ENCODE peak calls at places on chromosomes 7 and 10, in four cellular contexts. U is naive thymus-derived CD4-positive, alpha-beta T cell; Q is GM23338; G is NB4. L is an unnamed sample.

GRCh38 chr10:21336476-21337170 is 188.9 kb downstream of the SKIDA1 start:
- DNase-seq in G (peak; percentile 52), U (no peak), Q (peak; percentile 85), L (peak; percentile 34)

GRCh38 chr7:52254396-52255025 is 780.9 kb upstream of the POM121L12 start:
- DNase-seq in G (no peak), U (no peak), Q (no peak), L (no peak)

GRCh38 chr7:22732556-22733126 is 5.6 kb downstream of the IL6 start:
- DNase-seq in Q (peak; percentile 34), U (no peak), G (no peak), L (no peak)

GRCh38 chr10:49798275-49798674 is 36.2 kb upstream of the OGDHL start:
- DNase-seq in G (no peak), U (no peak), Q (no peak), L (no peak)

GRCh38 chr7:124723012-124723411 is 42.6 kb downstream of the GPR37 start:
- DNase-seq in U (no peak), Q (no peak), G (no peak), L (no peak)

GRCh38 chr7:371779-372545 is 82.0 kb downstream of the FOXL3 start:
- DNase-seq in U (peak; percentile 6), Q (no peak), G (peak; percentile 29), L (no peak)

GRCh38 chr7:77353911-77354310 is 62.2 kb downstream of the GSAP start:
- DNase-seq in G (no peak), U (no peak), Q (no peak), L (no peak)

GRCh38 chr7:16646427-16647081 is 573 bp downstream of the BZW2 start:
- DNase-seq in Q (no peak), G (peak; percentile 56), U (no peak), L (no peak)

GRCh38 chr10:71975891-71976725 is 11.9 kb downstream of the CHST3 start:
- DNase-seq in Q (no peak), G (peak; percentile 31), U (no peak), L (no peak)

GRCh38 chr7:45921381-45921698 is 268 bp upstream of the IGFBP3 start:
- DNase-seq in Q (no peak), U (no peak), G (no peak), L (no peak)

GRCh38 chr7:155576416-155576815 is 30.1 kb upstream of the CNPY1 start:
- DNase-seq in G (no peak), U (no peak), Q (no peak), L (no peak)

GRCh38 chr7:95609277-95609971 is 13.1 kb upstream of the PDK4 start:
- DNase-seq in U (no peak), Q (no peak), G (no peak), L (no peak)
- H3K4me3 ChIP-seq in U (no peak overlapping the region), Q (no peak overlapping the region), G (peak overlapping the region; percentile 26), L (no peak overlapping the region)

GRCh38 chr10:13890617-13891541 is 304.1 kb downstream of the PRPF18 start:
- DNase-seq in U (no peak), G (no peak), Q (peak; percentile 60), L (peak; percentile 62)

GRCh38 chr10:13892871-13893270 is 306.1 kb downstream of the PRPF18 start:
- DNase-seq in G (no peak), Q (no peak), U (no peak), L (no peak)

GRCh38 chr10:13893926-13894325 is 307.2 kb downstream of the PRPF18 start:
- DNase-seq in U (no peak), Q (peak; percentile 44), G (no peak), L (no peak)

GRCh38 chr10:13890233-13890616 is 303.5 kb downstream of the PRPF18 start:
- DNase-seq in U (no peak), G (no peak), Q (no peak), L (no peak)

DNA sequence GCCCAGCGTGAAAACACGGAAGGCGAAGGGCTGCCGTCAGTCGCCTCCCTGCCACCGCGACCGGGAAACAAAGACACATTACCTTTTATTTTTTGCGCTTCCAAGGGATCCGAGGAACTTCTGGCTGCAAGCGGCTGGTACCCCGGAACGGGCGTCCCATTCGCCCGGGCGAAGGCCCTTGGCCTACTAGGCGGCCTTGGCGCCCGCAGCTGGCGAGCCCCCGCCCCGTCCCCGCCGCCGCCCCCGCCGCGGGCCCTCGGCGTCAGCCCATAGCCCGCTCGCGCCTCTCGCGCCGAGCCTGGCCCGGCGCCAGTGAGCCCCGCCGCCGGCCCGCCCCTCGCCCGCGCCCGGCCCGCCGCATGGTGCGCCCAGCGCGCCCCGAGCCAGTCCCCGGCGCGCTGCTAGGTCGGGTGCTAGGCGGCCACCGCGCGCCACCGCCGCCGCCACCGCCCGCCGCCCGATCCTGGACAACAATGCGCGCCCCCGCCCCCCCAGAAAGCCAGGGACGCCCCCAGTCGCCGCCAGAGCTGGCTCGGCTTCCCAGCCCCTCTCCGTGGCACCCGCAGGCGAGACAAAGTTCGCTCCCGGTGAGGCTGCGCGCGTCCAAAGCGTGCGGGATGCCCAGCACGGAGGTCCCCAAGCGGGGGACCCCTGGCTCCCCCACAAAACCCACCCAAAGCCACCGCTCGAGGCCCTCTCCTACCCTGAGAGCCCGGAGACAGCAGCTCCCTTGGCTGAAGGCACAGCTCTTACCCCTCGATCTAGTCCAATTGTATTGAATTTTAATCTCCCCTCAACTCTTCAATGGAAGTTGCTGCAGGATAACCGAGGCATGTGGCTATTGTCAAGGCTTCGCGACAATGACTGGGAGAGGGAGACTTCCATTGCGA is 305.0 kb downstream of the PRPF18 start:
- DNase-seq in Q (peak; percentile 63), U (no peak), G (no peak), L (peak; percentile 77)
- H3K4me3 ChIP-seq in Q (peak overlapping the region; percentile 95), U (peak overlapping the region; percentile 32), G (no peak overlapping the region), L (peak overlapping the region; percentile 65)

DNA sequence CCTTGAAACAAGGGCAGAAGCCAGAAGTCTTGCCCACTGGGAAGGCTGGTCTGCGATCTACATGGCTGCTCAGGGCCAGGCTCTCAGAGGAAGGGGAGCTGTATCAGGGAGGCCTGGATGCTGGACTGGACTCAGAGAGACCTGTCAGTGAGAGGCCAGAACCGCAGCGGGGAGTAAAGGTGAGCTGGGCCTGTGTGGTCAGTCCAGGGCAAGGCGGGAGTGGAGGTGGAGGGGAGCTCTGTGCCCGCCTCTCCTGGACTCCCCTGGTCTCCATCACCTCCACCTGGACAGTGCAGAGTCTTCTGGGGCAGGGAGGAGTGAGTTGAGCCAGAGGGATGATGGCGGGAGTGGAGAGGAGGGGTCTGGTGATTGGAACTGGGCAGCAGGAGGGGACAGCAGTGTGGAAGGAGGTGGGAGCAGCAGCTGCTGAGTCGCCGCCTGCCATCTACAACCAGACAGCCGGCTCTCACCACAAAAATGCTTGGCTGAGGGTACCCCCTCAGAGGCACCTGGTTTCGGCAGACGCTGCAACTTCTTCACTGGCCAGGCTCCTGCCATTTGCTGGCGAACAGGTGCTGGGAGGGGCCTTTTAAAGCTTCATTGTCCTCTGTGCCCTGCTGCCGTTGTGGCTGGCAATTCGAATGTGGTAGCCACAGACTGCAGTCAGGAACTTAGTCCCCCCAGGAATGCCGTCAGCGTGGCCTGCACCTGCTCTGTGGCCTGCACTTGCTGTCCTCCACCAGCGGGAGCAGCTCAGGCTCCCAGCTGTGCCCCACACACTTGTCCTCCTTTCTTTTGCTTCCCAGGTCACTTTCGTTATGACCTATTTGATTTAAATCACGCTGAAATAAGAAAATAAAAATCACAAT is 3.5 kb downstream of the RASSF4 start:
- DNase-seq in G (peak; percentile 75), U (no peak), Q (peak; percentile 78), L (peak; percentile 76)
- H3K4me3 ChIP-seq in G (peak overlapping the region; percentile 86), U (no peak overlapping the region), Q (no peak overlapping the region), L (peak overlapping the region; percentile 29)

GRCh38 chr7:5695709-5696345 is 85.6 kb downstream of the RNF216 start:
- DNase-seq in U (no peak), Q (no peak), G (no peak), L (no peak)
- H3K4me3 ChIP-seq in U (peak overlapping the region; percentile 60), Q (no peak overlapping the region), G (no peak overlapping the region), L (no peak overlapping the region)

DNA sequence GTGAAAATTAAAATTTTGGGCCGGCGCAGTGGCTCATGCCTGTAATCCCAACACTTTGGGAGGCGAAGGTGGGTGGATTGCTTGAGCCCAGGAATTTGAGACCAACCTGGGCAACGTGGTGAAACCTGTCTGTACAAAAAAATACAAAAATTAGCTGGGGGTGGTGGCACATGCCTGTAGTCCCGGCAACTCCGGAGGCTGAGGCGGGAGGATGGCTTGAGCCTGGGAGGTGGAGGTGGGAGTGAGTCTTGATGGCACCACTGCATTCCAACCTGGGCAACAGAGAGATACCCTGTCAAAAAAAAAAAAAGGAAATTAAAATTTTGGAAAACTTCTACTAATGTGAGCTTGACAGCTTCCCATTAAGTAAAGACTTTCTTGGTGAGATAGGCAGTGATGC is 3.1 kb downstream of the SRRT start:
- DNase-seq in Q (no peak), U (no peak), G (no peak), L (no peak)
- H3K4me3 ChIP-seq in Q (no peak overlapping the region), U (no peak overlapping the region), G (peak overlapping the region; percentile 37), L (no peak overlapping the region)

GRCh38 chr7:116526897-116527296 is 2.1 kb downstream of the CAV1 start:
- DNase-seq in G (no peak), Q (no peak), U (no peak), L (no peak)
- H3K4me3 ChIP-seq in G (no peak overlapping the region), Q (peak overlapping the region; percentile 83), U (peak overlapping the region; percentile 48), L (peak overlapping the region; percentile 68)

GRCh38 chr10:130108934-130109604 is 1.6 kb downstream of the C10orf143 start:
- DNase-seq in U (no peak), Q (no peak), G (peak; percentile 36), L (no peak)
- H3K4me3 ChIP-seq in U (no peak overlapping the region), Q (peak overlapping the region; percentile 98), G (peak overlapping the region; percentile 82), L (peak overlapping the region; percentile 59)

GRCh38 chr10:31152421-31153133 is 120.9 kb upstream of the ZNF438 start:
- DNase-seq in Q (no peak), U (no peak), G (no peak), L (no peak)

GRCh38 chr10:31154996-31155395 is 123.3 kb upstream of the ZNF438 start:
- DNase-seq in G (no peak), Q (no peak), U (no peak), L (no peak)

GRCh38 chr10:31158000-31158658 is 126.5 kb upstream of the ZNF438 start:
- DNase-seq in U (no peak), G (no peak), Q (no peak), L (no peak)

GRCh38 chr10:31153692-31154091 is 122.0 kb upstream of the ZNF438 start:
- DNase-seq in G (no peak), U (no peak), Q (no peak), L (no peak)

GRCh38 chr10:31157125-31157983 is 125.7 kb upstream of the ZNF438 start:
- DNase-seq in G (no peak), U (no peak), Q (no peak), L (no peak)
- H3K4me3 ChIP-seq in G (no peak overlapping the region), U (no peak overlapping the region), Q (no peak overlapping the region), L (no peak overlapping the region)

GRCh38 chr10:15124190-15124589 is 27.0 kb downstream of the RPP38 start:
- DNase-seq in U (no peak), Q (no peak), G (no peak), L (no peak)
- H3K4me3 ChIP-seq in U (no peak overlapping the region), Q (no peak overlapping the region), G (no peak overlapping the region), L (no peak overlapping the region)